ENCODE peak calls at places on chromosomes 11 and 22, in five cellular contexts. V is IMR-90; E is CD8-positive, alpha-beta T cell; T is Calu3; U is EH. W is an unnamed sample.

GRCh38 chr22:35733036-35733435 is 15.4 kb downstream of the APOL5 start:
- DNase-seq in V (no peak), E (no peak), T (no peak), U (no peak), W (no peak)

GRCh38 chr22:40721266-40721665 is 42.0 kb downstream of the MCHR1 start:
- DNase-seq in V (peak), E (no peak), T (no peak), U (peak), W (no peak)

GRCh38 chr11:18650859-18651557 is 16.9 kb upstream of the SPTY2D1 start:
- DNase-seq in V (peak), E (no peak), T (peak), U (peak), W (peak)

GRCh38 chr22:49624421-49625177 is 203.1 kb downstream of the BRD1 start:
- DNase-seq in V (no peak), E (no peak), T (no peak), U (no peak), W (no peak)

GRCh38 chr22:44391481-44392445 is 79.0 kb upstream of the SHISAL1 start:
- DNase-seq in V (no peak), E (no peak), T (no peak), U (no peak), W (peak)

GRCh38 chr11:121566279-121567168 is 113.8 kb upstream of the SORL1-AS1 start:
- DNase-seq in V (no peak), E (no peak), T (no peak), U (no peak), W (no peak)

GRCh38 chr11:29343465-29344333 is 673.1 kb downstream of the KCNA4 start:
- DNase-seq in V (peak), E (no peak), T (peak), U (peak), W (peak)

GRCh38 chr11:9849384-9849783 is 185.5 kb downstream of the SWAP70 start:
- DNase-seq in V (no peak), E (no peak), T (no peak), U (no peak), W (no peak)

GRCh38 chr11:80873309-80873999 is 1432.6 kb upstream of the TENM4 start:
- DNase-seq in V (no peak), E (no peak), T (no peak), U (no peak), W (no peak)